ENCODE peak calls at places on chromosomes 7 and 10, in five cellular contexts. X is breast epithelium, Q is gastrocnemius medialis, H is upper lobe of left lung, F is GM12878. C is an unnamed sample.

GRCh38 chr7:108327353-108327752 is 128.9 kb downstream of the NRCAM start:
- DNase-seq in X (no peak), Q (no peak), H (no peak), F (no peak), C (no peak)

GRCh38 chr10:14040787-14041631 is 289.7 kb downstream of the FRMD4A start:
- DNase-seq in X (no peak), Q (no peak), H (no peak), F (no peak), C (no peak)

GRCh38 chr10:7872041-7872442 is 53.7 kb downstream of the TAF3 start:
- DNase-seq in X (no peak), Q (no peak), H (no peak), F (no peak), C (no peak)

GRCh38 chr10:129759214-129760002 is 204.7 kb downstream of the EBF3 start:
- DNase-seq in X (no peak), Q (no peak), H (peak), F (no peak), C (peak)

GRCh38 chr10:14439451-14440259 is 108.9 kb upstream of the FRMD4A start:
- DNase-seq in X (no peak), Q (no peak), H (no peak), F (no peak), C (no peak)

GRCh38 chr10:101099901-101100300 is 31.2 kb upstream of the TLX1 start:
- DNase-seq in X (no peak), Q (no peak), H (no peak), F (no peak), C (no peak)

GRCh38 chr7:156927571-156928405 is 21.7 kb upstream of the NOM1 start:
- DNase-seq in X (no peak), Q (no peak), H (no peak), F (no peak), C (no peak)

GRCh38 chr7:4830176-4830575 is 31.7 kb downstream of the PAPOLB start:
- DNase-seq in X (peak), Q (no peak), H (peak), F (peak), C (peak)

GRCh38 chr10:119313645-119314044 is 106.3 kb downstream of the GRK5 start:
- DNase-seq in X (no peak), Q (no peak), H (no peak), F (peak), C (no peak)

GRCh38 chr10:72690071-72690755 is 1.7 kb upstream of the MCU start:
- DNase-seq in X (no peak), Q (no peak), H (no peak), F (no peak), C (no peak)

GRCh38 chr10:90674927-90675326 is 182.9 kb downstream of the HTR7 start:
- DNase-seq in X (no peak), Q (no peak), H (no peak), F (no peak), C (no peak)

GRCh38 chr7:1706721-1707613 is 36.9 kb downstream of the ELFN1 start:
- DNase-seq in X (peak), Q (no peak), H (no peak), F (no peak), C (no peak)

GRCh38 chr10:113362645-113363091 is 190.2 kb upstream of the HABP2 start:
- DNase-seq in X (no peak), Q (no peak), H (no peak), F (no peak), C (no peak)

GRCh38 chr7:138478499-138478908 is 18.4 kb downstream of the TRIM24 start:
- DNase-seq in X (no peak), Q (no peak), H (peak), F (peak), C (peak)

GRCh38 chr7:151839511-151839921 is 37.4 kb downstream of the PRKAG2 start:
- DNase-seq in X (no peak), Q (no peak), H (no peak), F (no peak), C (no peak)

GRCh38 chr7:1531263-1531978 is 919 bp downstream of the MAFK start:
- DNase-seq in X (peak), Q (peak), H (peak), F (no peak), C (peak)

GRCh38 chr10:17199351-17199804 is 2.1 kb downstream of the TRDMT1 start:
- DNase-seq in X (no peak), Q (no peak), H (no peak), F (no peak), C (no peak)

GRCh38 chr7:69199048-69199447 is 399.2 kb upstream of the AUTS2 start:
- DNase-seq in X (no peak), Q (no peak), H (no peak), F (no peak), C (no peak)

GRCh38 chr7:2860627-2861133 is 16.6 kb upstream of the GNA12 start:
- DNase-seq in X (peak), Q (peak), H (peak), F (no peak), C (peak)

GRCh38 chr7:137146996-137147720 is 196.4 kb downstream of the PTN start:
- DNase-seq in X (no peak), Q (no peak), H (no peak), F (no peak), C (no peak)

GRCh38 chr7:128880791-128881457 is 18.3 kb downstream of the ATP6V1F start:
- DNase-seq in X (no peak), Q (no peak), H (no peak), F (no peak), C (no peak)

GRCh38 chr7:55273186-55273980 is 91.8 kb upstream of the LANCL2 start:
- DNase-seq in X (no peak), Q (no peak), H (no peak), F (no peak), C (no peak)

GRCh38 chr7:151851160-151851751 is 25.7 kb downstream of the PRKAG2 start:
- DNase-seq in X (no peak), Q (no peak), H (peak), F (peak), C (peak)

GRCh38 chr7:1512781-1513656 is 8.8 kb upstream of the INTS1 start:
- DNase-seq in X (peak), Q (peak), H (peak), F (no peak), C (no peak)

GRCh38 chr7:128835790-128836641 is 5.8 kb downstream of the FLNC start:
- DNase-seq in X (no peak), Q (no peak), H (no peak), F (no peak), C (no peak)

GRCh38 chr7:34133983-34134782 is 228.8 kb downstream of the BMPER start:
- DNase-seq in X (no peak), Q (peak), H (peak), F (no peak), C (peak)

GRCh38 chr10:120221873-120222485 is 235.0 kb upstream of the PLPP4 start:
- DNase-seq in X (no peak), Q (no peak), H (no peak), F (no peak), C (peak)

GRCh38 chr10:116853287-116853686 is 4.0 kb downstream of the ENO4 start:
- DNase-seq in X (no peak), Q (no peak), H (no peak), F (no peak), C (no peak)

GRCh38 chr7:48299580-48300169 is 128.4 kb downstream of the ABCA13 start:
- DNase-seq in X (no peak), Q (no peak), H (peak), F (peak), C (peak)

GRCh38 chr7:138854115-138854645 is 56.2 kb upstream of the ATP6V0A4 start:
- DNase-seq in X (no peak), Q (no peak), H (no peak), F (no peak), C (no peak)

GRCh38 chr10:11854301-11854700 is 31.1 kb downstream of the PROSER2 start:
- DNase-seq in X (no peak), Q (no peak), H (no peak), F (no peak), C (no peak)
- TF ChIP-seq POLR2A in X (no peak), Q (no peak), H (no peak), F (no peak), C (no peak)

GRCh38 chr10:122362031-122362592 is 12.4 kb upstream of the PLEKHA1 start:
- DNase-seq in X (no peak), Q (no peak), H (no peak), F (no peak), C (no peak)
- H3K27ac ChIP-seq in X (no peak), Q (no peak), H (no peak), F (no peak), C (no peak)

DNA sequence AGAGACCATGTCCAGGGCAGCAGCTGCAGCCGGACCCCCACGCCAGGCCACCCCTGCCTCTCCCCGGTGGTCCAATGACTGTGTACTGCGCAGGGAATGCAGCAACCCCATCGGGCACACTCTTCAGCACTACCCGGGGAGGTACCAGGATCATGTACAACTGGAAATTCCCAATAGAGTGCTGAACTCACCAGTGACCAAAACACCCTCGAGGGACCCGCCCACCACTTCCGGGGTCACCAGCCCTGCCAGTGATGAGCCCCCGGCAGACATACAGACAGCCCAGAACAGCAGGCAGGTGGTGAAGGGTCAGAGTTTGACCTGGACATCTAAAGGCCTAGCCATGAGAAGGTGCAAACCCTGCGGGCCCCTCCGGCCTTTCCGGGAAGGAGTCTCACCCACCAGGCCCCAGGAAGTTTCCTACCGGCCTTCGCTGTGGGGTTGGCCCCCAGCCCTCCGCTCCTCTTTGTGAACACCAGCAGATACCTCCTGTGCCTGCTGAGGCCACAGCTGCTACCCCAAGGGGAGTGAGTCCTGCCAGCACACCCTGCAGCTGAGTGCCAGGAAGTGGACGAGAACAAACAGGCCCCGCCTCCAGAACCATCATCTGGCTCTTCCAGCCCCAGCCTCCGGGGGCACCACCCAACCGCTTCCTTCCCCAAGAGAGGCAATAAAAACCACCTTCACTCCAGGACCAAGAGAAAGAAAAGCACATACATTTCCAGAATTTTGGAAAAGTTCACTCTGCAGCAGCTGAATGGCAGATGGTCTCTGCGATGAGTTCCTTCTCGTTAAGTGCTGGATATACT is 5.0 kb upstream of the ANKRD61 start:
- DNase-seq in X (no peak), Q (peak), H (peak), F (peak), C (peak)
- TF ChIP-seq POLR2A in X (no peak), Q (no peak), H (no peak), F (no peak), C (no peak)

DNA sequence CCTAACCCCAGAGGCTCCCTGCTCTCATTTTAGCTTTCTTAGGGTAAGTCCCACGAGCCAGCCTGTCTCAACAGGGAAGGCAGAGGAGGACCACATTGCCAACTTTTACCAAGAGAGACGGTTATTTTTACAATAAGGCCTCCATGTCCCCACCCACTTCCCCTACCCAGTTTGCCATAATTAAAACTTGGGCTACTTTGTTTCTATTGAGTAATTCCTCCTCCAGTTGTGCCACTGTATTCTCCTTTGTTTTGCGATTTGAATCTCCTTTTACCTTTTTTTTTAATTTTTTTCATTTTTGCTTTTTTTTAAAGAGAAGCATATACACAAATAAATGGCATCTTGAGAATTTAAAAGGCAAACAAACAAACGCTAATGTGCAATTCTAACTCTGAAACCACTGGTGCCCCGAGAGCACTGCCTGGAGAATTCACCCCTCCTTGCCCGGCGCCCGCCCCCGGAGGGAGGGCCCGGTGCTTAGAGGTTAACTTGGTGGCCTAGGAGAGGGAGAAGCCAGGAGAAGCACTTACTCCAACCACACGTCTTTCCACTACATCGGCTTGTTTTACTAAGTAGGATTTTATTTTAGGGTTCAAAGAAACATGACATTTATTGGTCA is 282.3 kb downstream of the USP6NL start:
- DNase-seq in X (no peak), Q (no peak), H (no peak), F (no peak), C (no peak)
- H3K27ac ChIP-seq in X (no peak), Q (peak), H (no peak), F (no peak), C (no peak)

GRCh38 chr7:12647364-12648219 is 39.8 kb upstream of the ARL4A start:
- DNase-seq in X (no peak), Q (no peak), H (peak), F (no peak), C (peak)

GRCh38 chr7:12646139-12646538 is 41.3 kb upstream of the ARL4A start:
- DNase-seq in X (no peak), Q (no peak), H (no peak), F (no peak), C (no peak)

GRCh38 chr7:12650080-12650479 is 37.4 kb upstream of the ARL4A start:
- DNase-seq in X (no peak), Q (no peak), H (no peak), F (no peak), C (no peak)

GRCh38 chr7:12648704-12649261 is 38.6 kb upstream of the ARL4A start:
- DNase-seq in X (no peak), Q (no peak), H (no peak), F (no peak), C (no peak)

GRCh38 chr7:12649348-12649747 is 38.1 kb upstream of the ARL4A start:
- DNase-seq in X (no peak), Q (no peak), H (no peak), F (no peak), C (no peak)
- TF ChIP-seq POLR2A in X (no peak), Q (no peak), H (no peak), F (no peak), C (no peak)

GRCh38 chr10:123621910-123622309 is 44.2 kb upstream of the GPR26 start:
- DNase-seq in X (no peak), Q (no peak), H (no peak), F (no peak), C (no peak)
- H3K27ac ChIP-seq in X (no peak), Q (no peak), H (no peak), F (no peak), C (no peak)

DNA sequence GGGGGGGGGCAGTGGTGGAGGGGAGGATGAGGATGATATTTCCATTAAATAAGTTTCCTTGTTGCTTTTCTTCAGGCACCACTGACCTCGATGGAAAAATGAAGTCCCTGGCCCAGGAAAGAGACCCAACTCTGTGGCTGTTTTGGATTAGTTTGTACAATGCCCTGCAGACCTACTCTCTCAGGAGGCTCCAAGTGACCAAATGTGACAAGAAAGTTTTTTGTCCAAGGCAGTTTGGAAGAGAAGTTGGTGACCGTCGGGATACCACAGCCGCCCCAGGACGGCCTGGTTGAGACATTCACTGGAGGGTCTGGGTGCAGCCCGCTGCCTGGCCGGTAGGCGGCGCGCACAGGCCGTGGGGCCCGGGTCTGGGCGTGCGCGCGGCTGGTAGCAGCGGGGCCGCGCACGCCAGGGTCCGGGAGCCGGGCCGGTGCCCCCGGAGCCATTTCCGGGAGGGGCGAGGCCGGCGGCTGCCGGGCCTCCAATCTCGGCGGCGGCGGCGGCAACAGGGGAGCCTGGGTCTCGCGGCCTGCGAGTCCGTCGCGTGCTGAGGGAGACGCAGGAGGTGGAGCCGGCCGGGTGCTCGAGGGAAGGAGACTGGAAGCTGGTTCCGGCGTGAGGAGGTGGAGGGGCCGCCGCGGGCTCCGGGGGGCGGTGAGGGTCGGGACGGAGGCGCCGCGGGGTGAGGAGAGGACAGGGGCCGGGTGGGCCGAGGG is at the start of gene SGPL1:
- DNase-seq in X (peak), Q (peak), H (peak), F (peak), C (peak)
- TF ChIP-seq POLR2A in X (no peak), Q (peak), H (no peak), F (peak), C (peak)

GRCh38 chr10:1044964-1045363 is 4.0 kb downstream of the IDI1 start:
- DNase-seq in X (no peak), Q (no peak), H (no peak), F (no peak), C (no peak)
- H3K27ac ChIP-seq in X (peak), Q (peak), H (peak), F (peak), C (no peak)

GRCh38 chr10:133396035-133396624 is 2.2 kb downstream of the MTG1 start:
- DNase-seq in X (no peak), Q (no peak), H (no peak), F (no peak), C (no peak)

GRCh38 chr10:133393401-133394063 is 425 bp upstream of the MTG1 start:
- DNase-seq in X (no peak), Q (no peak), H (no peak), F (no peak), C (peak)

GRCh38 chr10:133394801-133395221 is 854 bp downstream of the MTG1 start:
- DNase-seq in X (no peak), Q (no peak), H (no peak), F (no peak), C (no peak)

GRCh38 chr10:133391761-133392518 is 2.0 kb upstream of the MTG1 start:
- DNase-seq in X (no peak), Q (no peak), H (no peak), F (no peak), C (no peak)

DNA sequence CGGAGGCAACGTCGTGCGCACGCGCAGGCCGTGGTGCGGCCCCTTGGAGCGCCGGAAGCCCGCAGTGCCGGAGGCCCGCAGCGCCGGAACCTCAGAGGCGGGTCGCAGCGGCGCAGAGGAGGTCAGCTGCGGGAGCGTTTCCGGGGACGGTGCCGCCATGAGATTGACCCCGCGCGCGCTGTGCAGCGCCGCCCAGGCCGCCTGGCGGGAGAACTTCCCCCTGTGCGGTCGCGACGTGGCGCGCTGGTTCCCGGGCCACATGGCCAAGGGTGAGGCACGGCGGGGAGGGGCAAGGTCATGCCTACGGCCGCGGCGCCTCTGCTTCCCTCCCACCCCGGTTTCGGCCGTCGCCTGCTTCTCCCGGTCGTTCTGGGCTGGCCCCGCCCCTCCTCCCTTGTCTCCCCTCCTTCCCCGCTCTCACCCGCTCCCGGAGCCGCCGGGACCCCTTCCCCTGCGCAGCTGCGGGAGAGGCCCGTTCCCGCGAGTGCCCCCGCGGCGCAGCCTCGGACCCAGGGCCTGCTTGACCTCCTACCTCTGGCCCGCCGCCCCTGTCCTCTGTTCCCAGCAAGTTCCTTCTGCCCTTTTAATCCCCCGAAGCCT is at the start of gene MTG1:
- DNase-seq in X (peak), Q (peak), H (peak), F (peak), C (peak)
- TF ChIP-seq POLR2A in X (peak), Q (peak), H (no peak), F (peak), C (peak)

GRCh38 chr7:26005683-26006410 is 146.2 kb upstream of the NFE2L3 start:
- DNase-seq in X (no peak), Q (no peak), H (no peak), F (no peak), C (peak)

GRCh38 chr7:26008428-26008827 is 143.6 kb upstream of the NFE2L3 start:
- DNase-seq in X (no peak), Q (no peak), H (no peak), F (no peak), C (peak)

GRCh38 chr7:26001662-26002244 is 150.2 kb upstream of the NFE2L3 start:
- DNase-seq in X (no peak), Q (no peak), H (no peak), F (no peak), C (peak)

GRCh38 chr7:26007510-26007909 is 144.5 kb upstream of the NFE2L3 start:
- DNase-seq in X (no peak), Q (no peak), H (no peak), F (no peak), C (peak)

GRCh38 chr7:26006421-26006820 is 145.6 kb upstream of the NFE2L3 start:
- DNase-seq in X (no peak), Q (no peak), H (no peak), F (no peak), C (peak)
- H3K27ac ChIP-seq in X (no peak), Q (no peak), H (no peak), F (no peak), C (peak)

C was measured in body of pancreas.